ENCODE peak calls at places on chromosomes 3 and 15, in ten cellular contexts. U is activated T-helper 1 cell treated with Interleukin-2 at 50 U/mL for 16 hours; N is IMR-90; B is activated B cell treated with CpG ODN at 0.5 μM for 24 hours; O is epithelial cell of proximal tubule; Q is BE2C; X is HCT116; I is cardiac muscle cell; J is neuronal stem cell; W is effector memory CD8-positive, alpha-beta T cell. K is an unnamed sample.

GRCh38 chr15:59886476-59886875 is 117.6 kb upstream of the FOXB1 start:
- DNase-seq in N (no peak), O (no peak), J (no peak), W (no peak), X (no peak), I (no peak), B (no peak), U (no peak), Q (no peak), K (no peak)

GRCh38 chr3:161420746-161421145 is 49.4 kb upstream of the SPTSSB start:
- DNase-seq in N (peak), B (no peak), J (peak), X (no peak), U (no peak), W (no peak), O (no peak), I (no peak), Q (no peak), K (no peak)

GRCh38 chr15:93865610-93866009 is 365.8 kb upstream of the MCTP2 start:
- DNase-seq in Q (no peak), J (no peak), N (no peak), X (no peak), W (no peak), O (no peak), I (no peak), U (no peak), B (no peak), K (no peak)

GRCh38 chr3:79154861-79155260 is 612.9 kb downstream of the ROBO1 start:
- DNase-seq in I (peak), N (no peak), W (no peak), J (peak), B (no peak), U (no peak), Q (no peak), O (no peak), X (no peak), K (no peak)

GRCh38 chr3:98980915-98981596 is 79.6 kb upstream of the DCBLD2 start:
- DNase-seq in X (peak), B (no peak), W (no peak), J (no peak), Q (no peak), I (no peak), U (no peak), O (peak), N (peak), K (no peak)

GRCh38 chr15:26738996-26739395 is 33.9 kb downstream of the GABRB3 start:
- DNase-seq in N (no peak), W (no peak), B (no peak), O (no peak), X (no peak), Q (no peak), U (no peak), I (no peak), J (no peak), K (no peak)

GRCh38 chr3:194250104-194251002 is 100.8 kb downstream of the CPN2 start:
- DNase-seq in W (no peak), O (no peak), Q (peak), J (no peak), U (no peak), N (peak), I (no peak), B (no peak), X (no peak), K (no peak)

GRCh38 chr15:74130089-74130848 is at the start of gene ISLR2:
- DNase-seq in I (peak), Q (peak), U (no peak), W (no peak), B (no peak), J (no peak), N (no peak), X (no peak), O (no peak), K (no peak)

GRCh38 chr15:43903864-43904290 is 77.1 kb downstream of the WDR76 start:
- DNase-seq in U (peak), X (peak), I (peak), Q (peak), O (no peak), N (peak), W (peak), J (peak), B (peak), K (peak)

GRCh38 chr15:42137461-42138261 is 18.8 kb downstream of the PLA2G4F start:
- DNase-seq in J (peak), I (peak), Q (no peak), W (no peak), N (peak), U (no peak), X (peak), B (peak), O (no peak), K (no peak)

GRCh38 chr3:49871536-49872157 is 1.9 kb upstream of the CAMKV start:
- DNase-seq in U (no peak), I (no peak), O (no peak), B (no peak), Q (no peak), J (no peak), N (no peak), W (no peak), X (no peak), K (no peak)

GRCh38 chr15:38398134-38398533 is 55.8 kb upstream of the FAM98B start:
- DNase-seq in B (no peak), N (peak), I (no peak), U (no peak), O (peak), Q (no peak), X (peak), J (no peak), W (no peak), K (no peak)

GRCh38 chr15:34889486-34889885 is 80.1 kb downstream of the AQR start:
- DNase-seq in Q (no peak), B (no peak), N (peak), I (no peak), O (no peak), J (no peak), W (no peak), X (no peak), U (no peak), K (no peak)

GRCh38 chr15:88995449-88995848 is 82.3 kb upstream of the MFGE8 start:
- DNase-seq in U (no peak), W (no peak), I (peak), B (no peak), J (no peak), X (no peak), Q (no peak), O (no peak), N (peak), K (no peak)

GRCh38 chr15:39479916-39480315 is 101.0 kb upstream of the THBS1 start:
- DNase-seq in W (no peak), Q (no peak), I (no peak), J (no peak), B (no peak), X (no peak), O (no peak), N (peak), U (no peak), K (no peak)

GRCh38 chr3:171393032-171393744 is 67.0 kb downstream of the TNIK start:
- DNase-seq in I (peak), O (no peak), N (peak), X (no peak), W (no peak), B (no peak), U (no peak), J (no peak), Q (no peak), K (no peak)

K was measured in T follicular helper cell.